ENCODE peak calls at places on chromosome 2, in eight cellular contexts. P, B, J, I, X, L, E and R are unnamed samples.

GRCh38 chr2:10619643-10620042 is 70.1 kb downstream of the NOL10 start:
- DNase-seq in P (no peak), B (no peak), J (no peak), I (no peak), X (no peak), L (no peak), E (no peak), R (no peak)

GRCh38 chr2:33859191-33859590 is 260.1 kb upstream of the FAM98A start:
- DNase-seq in P (no peak), B (no peak), J (no peak), I (no peak), X (no peak), L (no peak), E (no peak), R (no peak)

GRCh38 chr2:64000630-64001381 is 18.4 kb downstream of the VPS54 start:
- DNase-seq in P (no peak), B (no peak), J (no peak), I (no peak), X (no peak), L (no peak), E (no peak), R (no peak)

GRCh38 chr2:29650634-29651097 is 270.7 kb downstream of the ALK start:
- DNase-seq in P (no peak), B (peak), J (no peak), I (no peak), X (no peak), L (no peak), E (no peak), R (no peak)

GRCh38 chr2:238494573-238494961 is 67.8 kb downstream of the ASB1 start:
- DNase-seq in P (no peak), B (no peak), J (peak), I (no peak), X (no peak), L (no peak), E (no peak), R (no peak)

GRCh38 chr2:43178602-43179542 is 47.5 kb downstream of the ZFP36L2 start:
- DNase-seq in P (peak), B (peak), J (peak), I (no peak), X (no peak), L (no peak), E (peak), R (no peak)

GRCh38 chr2:240791821-240792657 is 28.0 kb downstream of the KIF1A start:
- DNase-seq in P (peak), B (no peak), J (peak), I (no peak), X (no peak), L (no peak), E (no peak), R (no peak)

GRCh38 chr2:2101924-2102323 is 229.2 kb downstream of the MYT1L start:
- DNase-seq in P (no peak), B (no peak), J (no peak), I (peak), X (no peak), L (no peak), E (no peak), R (peak)